ENCODE peak calls at places on chromosomes 16 and 17, in eight cellular contexts. X is RCC 7860, Q is iris pigment epithelial cell, M is endothelial cell, Z is ascending aorta, J is T-helper 1 cell, E is head of caudate nucleus, D is testis. C is an unnamed sample.

GRCh38 chr17:43324205-43324893 is 74.4 kb upstream of the ARL4D start:
- DNase-seq in X (peak; percentile 80), Q (no peak), M (peak; percentile 33), Z (no peak), J (no peak), E (no peak), D (peak; percentile 46), C (no peak)

GRCh38 chr16:15948532-15949209 is 745 bp upstream of the ABCC1 start:
- DNase-seq in X (no peak), Q (no peak), M (no peak), Z (no peak), J (no peak), E (no peak), D (no peak), C (no peak)

GRCh38 chr17:68356520-68356919 is 65.2 kb downstream of the ARSG start:
- DNase-seq in X (no peak), Q (peak; percentile 64), M (no peak), Z (no peak), J (peak; percentile 41), E (no peak), D (no peak), C (peak; percentile 27)

GRCh38 chr16:6880263-6880662 is 452.4 kb upstream of the RBFOX1 start:
- DNase-seq in X (no peak), Q (no peak), M (no peak), Z (no peak), J (no peak), E (no peak), D (no peak), C (no peak)

GRCh38 chr17:16486373-16487250 is 5.4 kb downstream of the LRRC75A start:
- DNase-seq in X (peak; percentile 84), Q (peak; percentile 52), M (no peak), Z (peak; percentile 83), J (no peak), E (peak; percentile 55), D (peak; percentile 83), C (no peak)

GRCh38 chr16:72018470-72018869 is 9.9 kb downstream of the DHODH start:
- DNase-seq in X (no peak), Q (no peak), M (no peak), Z (no peak), J (no peak), E (no peak), D (peak; percentile 65), C (no peak)

GRCh38 chr16:12089492-12090161 is 113.1 kb downstream of the SNX29 start:
- DNase-seq in X (no peak), Q (peak; percentile 83), M (peak; percentile 27), Z (peak; percentile 71), J (no peak), E (peak; percentile 37), D (peak; percentile 35), C (no peak)

GRCh38 chr17:14747576-14747940 is 446.7 kb downstream of the HS3ST3B1 start:
- DNase-seq in X (no peak), Q (no peak), M (no peak), Z (no peak), J (no peak), E (no peak), D (no peak), C (no peak)

GRCh38 chr17:81396722-81397313 is 1.6 kb downstream of the BAHCC1 start:
- DNase-seq in X (peak; percentile 44), Q (peak; percentile 53), M (peak; percentile 66), Z (no peak), J (no peak), E (peak; percentile 59), D (no peak), C (no peak)

GRCh38 chr16:26667271-26667703 is 399.4 kb upstream of the C16orf82 start:
- DNase-seq in X (no peak), Q (no peak), M (no peak), Z (no peak), J (no peak), E (no peak), D (no peak), C (no peak)

GRCh38 chr17:60137731-60138130 is 12.0 kb upstream of the CA4 start:
- DNase-seq in X (no peak), Q (no peak), M (no peak), Z (no peak), J (no peak), E (no peak), D (no peak), C (no peak)

GRCh38 chr16:86387461-86388440 is 122.6 kb upstream of the FOXF1 start:
- DNase-seq in X (peak; percentile 49), Q (peak; percentile 100), M (no peak), Z (no peak), J (no peak), E (no peak), D (no peak), C (no peak)

GRCh38 chr17:7837375-7838290 is 3.6 kb downstream of the KDM6B start:
- DNase-seq in X (no peak), Q (no peak), M (no peak), Z (no peak), J (no peak), E (no peak), D (no peak), C (no peak)

GRCh38 chr17:31490991-31491793 is 99.7 kb downstream of the RAB11FIP4 start:
- DNase-seq in X (no peak), Q (no peak), M (no peak), Z (no peak), J (no peak), E (no peak), D (no peak), C (no peak)

GRCh38 chr17:17759164-17759563 is 77.6 kb downstream of the SREBF1 start:
- DNase-seq in X (no peak), Q (no peak), M (no peak), Z (no peak), J (no peak), E (no peak), D (no peak), C (no peak)

GRCh38 chr16:47787695-47788094 is 326.6 kb downstream of the PHKB start:
- DNase-seq in X (no peak), Q (peak; percentile 39), M (peak; percentile 28), Z (no peak), J (no peak), E (no peak), D (peak; percentile 21), C (no peak)

GRCh38 chr16:1525871-1526607 is 7.4 kb upstream of the TMEM204 start:
- DNase-seq in X (no peak), Q (no peak), M (no peak), Z (no peak), J (no peak), E (no peak), D (no peak), C (no peak)

GRCh38 chr16:85560932-85561247 is 52.2 kb upstream of the GSE1 start:
- DNase-seq in X (no peak), Q (no peak), M (no peak), Z (no peak), J (no peak), E (no peak), D (no peak), C (no peak)

GRCh38 chr17:58249270-58250133 is 11.1 kb downstream of the LPO start:
- DNase-seq in X (peak; percentile 23), Q (peak; percentile 23), M (peak; percentile 82), Z (peak; percentile 74), J (peak; percentile 62), E (peak; percentile 70), D (peak; percentile 80), C (peak; percentile 61)